ENCODE peak calls at places on chromosomes 5 and 9, in six cellular contexts. T, H, V, I, Y and L are unnamed samples.
A peak's percentile ranks its signal among the peaks of the same experiment; 100 is the strongest.

GRCh38 chr9:89000281-89000875 is 9.1 kb downstream of the S1PR3 start:
- DNase-seq in T (no peak), H (no peak), V (no peak), I (no peak), Y (no peak), L (no peak)

GRCh38 chr9:32387256-32387655 is 2.8 kb downstream of the ACO1 start:
- DNase-seq in H (no peak), V (no peak), T (no peak), Y (no peak), I (no peak), L (no peak)

GRCh38 chr9:123834218-123834906 is 95.6 kb downstream of the DENND1A start:
- DNase-seq in T (no peak), Y (peak; percentile 0), V (no peak), I (no peak), H (no peak), L (no peak)

GRCh38 chr5:172903790-172904189 is 55.4 kb upstream of the RPL26L1 start:
- DNase-seq in T (peak; percentile 93), Y (peak; percentile 96), H (no peak), V (no peak), I (peak; percentile 71), L (peak; percentile 84)

GRCh38 chr9:130196643-130197042 is 24.4 kb downstream of the NCS1 start:
- DNase-seq in T (no peak), V (no peak), I (no peak), Y (peak; percentile 64), H (no peak), L (no peak)

GRCh38 chr9:114000671-114001409 is 77.3 kb downstream of the AMBP start:
- DNase-seq in I (no peak), Y (peak; percentile 28), T (peak; percentile 62), V (no peak), H (no peak), L (no peak)

GRCh38 chr9:26551971-26552370 is 340.6 kb downstream of the CAAP1 start:
- DNase-seq in V (no peak), H (no peak), Y (no peak), I (no peak), T (no peak), L (no peak)

GRCh38 chr9:131399972-131400371 is 6.1 kb downstream of the PRRC2B start:
- DNase-seq in H (no peak), T (no peak), I (no peak), V (no peak), Y (no peak), L (no peak)

GRCh38 chr5:67290620-67291019 is 94.0 kb upstream of the CD180 start:
- DNase-seq in Y (no peak), I (no peak), V (no peak), T (no peak), H (no peak), L (no peak)

GRCh38 chr5:178114325-178115135 is 1.2 kb downstream of the N4BP3 start:
- DNase-seq in V (peak; percentile 62), I (no peak), T (no peak), Y (no peak), H (no peak), L (peak; percentile 37)

GRCh38 chr9:72476617-72477375 is 44.6 kb upstream of the TMC1 start:
- DNase-seq in V (no peak), Y (peak; percentile 84), H (no peak), I (peak; percentile 94), T (no peak), L (peak; percentile 72)

GRCh38 chr5:168513861-168514428 is 15.2 kb upstream of the FBLL1 start:
- DNase-seq in V (no peak), Y (no peak), I (no peak), T (no peak), H (no peak), L (no peak)

GRCh38 chr5:147310059-147310704 is 75.4 kb downstream of the STK32A start:
- DNase-seq in H (no peak), Y (peak; percentile 6), V (no peak), T (no peak), I (peak; percentile 84), L (peak; percentile 93)

GRCh38 chr9:121684381-121685145 is 33.1 kb downstream of the DAB2IP start:
- DNase-seq in H (peak; percentile 55), I (no peak), V (peak; percentile 44), Y (no peak), T (no peak), L (peak; percentile 52)

GRCh38 chr5:96661101-96661840 is 905 bp upstream of the CAST start:
- DNase-seq in Y (peak; percentile 61), H (peak; percentile 4), T (no peak), V (peak; percentile 74), I (peak; percentile 50), L (peak; percentile 13)

GRCh38 chr9:26746357-26747072 is 146.1 kb downstream of the CAAP1 start:
- DNase-seq in Y (peak; percentile 13), H (no peak), T (no peak), I (peak; percentile 60), V (no peak), L (peak; percentile 32)

GRCh38 chr9:120974921-120975320 is 48.3 kb upstream of the TRAF1 start:
- DNase-seq in V (peak; percentile 27), H (no peak), Y (no peak), T (no peak), I (no peak), L (no peak)

GRCh38 chr5:158423623-158424200 is 564.8 kb upstream of the CLINT1 start:
- DNase-seq in T (no peak), I (no peak), Y (peak; percentile 16), H (no peak), V (no peak), L (no peak)

GRCh38 chr9:120883608-120883996 is 6.6 kb upstream of the PHF19 start:
- DNase-seq in V (no peak), H (no peak), I (no peak), Y (no peak), T (no peak), L (no peak)

GRCh38 chr5:113176196-113176595 is 199.6 kb downstream of the DCP2 start:
- DNase-seq in H (no peak), Y (no peak), V (no peak), T (no peak), I (no peak), L (no peak)

GRCh38 chr9:133634024-133634691 is 2.0 kb upstream of the DBH start:
- DNase-seq in V (no peak), T (no peak), Y (no peak), H (peak; percentile 50), I (no peak), L (no peak)

GRCh38 chr9:133686642-133687575 is 50.7 kb downstream of the DBH start:
- DNase-seq in Y (no peak), I (no peak), H (no peak), V (no peak), T (no peak), L (no peak)

GRCh38 chr5:31193591-31194457 is at the start of gene CDH6:
- DNase-seq in V (no peak), Y (peak; percentile 75), H (peak; percentile 76), T (peak; percentile 88), I (peak; percentile 20), L (peak; percentile 34)

GRCh38 chr9:98856982-98857381 is 49.5 kb downstream of the GALNT12 start:
- DNase-seq in V (no peak), T (no peak), I (no peak), Y (no peak), H (no peak), L (no peak)

GRCh38 chr5:79595086-79595485 is 17.2 kb upstream of the TENT2 start:
- DNase-seq in T (no peak), I (no peak), Y (no peak), H (no peak), V (no peak), L (no peak)

GRCh38 chr9:89073397-89073796 is 82.1 kb downstream of the S1PR3 start:
- DNase-seq in I (no peak), H (no peak), Y (no peak), T (no peak), V (no peak), L (no peak)

GRCh38 chr5:73254634-73255033 is 81.6 kb downstream of the TMEM174 start:
- DNase-seq in V (no peak), T (no peak), Y (no peak), I (no peak), H (no peak), L (no peak)

DNA sequence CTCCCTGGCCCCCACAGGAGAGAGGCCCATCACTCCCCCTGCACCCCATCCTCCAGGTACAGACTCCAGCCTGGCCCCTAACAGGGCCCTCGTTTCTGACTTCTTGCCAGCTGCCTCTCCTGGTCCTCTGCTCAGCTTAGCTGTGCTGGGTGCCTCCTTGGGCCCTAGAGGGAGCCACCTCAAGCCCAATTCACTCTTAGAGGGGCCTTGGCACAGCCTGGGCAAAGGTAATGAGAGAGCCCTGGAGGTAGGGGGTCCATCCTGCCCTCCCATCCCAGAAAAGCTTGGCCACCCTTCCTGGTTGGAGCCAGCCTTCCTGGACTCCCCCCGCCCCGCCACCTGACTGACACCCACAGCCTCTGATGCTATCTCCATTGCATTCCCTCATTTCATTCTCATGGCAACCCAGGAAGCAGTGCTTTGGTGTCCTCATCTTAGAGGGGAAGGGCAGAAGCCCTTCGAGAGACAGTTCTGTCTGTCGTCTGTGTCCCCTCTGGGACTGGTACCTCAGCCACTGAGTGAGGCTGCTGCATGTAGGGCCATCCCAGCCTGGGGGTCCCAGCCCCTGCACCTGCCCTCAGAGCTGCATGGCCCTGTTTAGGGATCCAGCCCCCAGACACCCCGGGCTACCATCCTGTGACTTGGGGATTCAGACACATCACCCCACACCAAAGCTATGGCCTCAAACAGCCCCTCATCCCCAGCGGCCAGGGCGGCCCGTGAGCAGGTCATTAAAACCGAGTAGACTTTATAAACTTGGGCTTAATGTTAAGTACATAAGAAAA is 95.5 kb downstream of the BARX1 start:
- DNase-seq in H (no peak), T (no peak), I (no peak), V (no peak), Y (no peak), L (no peak)
- TF ChIP-seq CTCF in H (no peak), T (no peak), I (no peak), V (no peak), Y (no peak), L (no peak)

GRCh38 chr5:157142317-157143126 is at the start of gene MED7:
- DNase-seq in H (peak; percentile 82), I (peak; percentile 100), T (peak; percentile 96), Y (peak; percentile 100), V (peak; percentile 100), L (peak; percentile 95)
- TF ChIP-seq CTCF in H (no peak), I (no peak), T (no peak), Y (no peak), V (no peak), L (no peak)

GRCh38 chr5:36240779-36241635 is 718 bp downstream of the NADK2 start:
- DNase-seq in V (peak; percentile 68), H (peak; percentile 55), Y (peak; percentile 59), T (peak; percentile 87), I (peak; percentile 60), L (peak; percentile 69)
- TF ChIP-seq CTCF in V (peak; percentile 25), H (no peak), Y (no peak), T (no peak), I (no peak), L (no peak)

DNA sequence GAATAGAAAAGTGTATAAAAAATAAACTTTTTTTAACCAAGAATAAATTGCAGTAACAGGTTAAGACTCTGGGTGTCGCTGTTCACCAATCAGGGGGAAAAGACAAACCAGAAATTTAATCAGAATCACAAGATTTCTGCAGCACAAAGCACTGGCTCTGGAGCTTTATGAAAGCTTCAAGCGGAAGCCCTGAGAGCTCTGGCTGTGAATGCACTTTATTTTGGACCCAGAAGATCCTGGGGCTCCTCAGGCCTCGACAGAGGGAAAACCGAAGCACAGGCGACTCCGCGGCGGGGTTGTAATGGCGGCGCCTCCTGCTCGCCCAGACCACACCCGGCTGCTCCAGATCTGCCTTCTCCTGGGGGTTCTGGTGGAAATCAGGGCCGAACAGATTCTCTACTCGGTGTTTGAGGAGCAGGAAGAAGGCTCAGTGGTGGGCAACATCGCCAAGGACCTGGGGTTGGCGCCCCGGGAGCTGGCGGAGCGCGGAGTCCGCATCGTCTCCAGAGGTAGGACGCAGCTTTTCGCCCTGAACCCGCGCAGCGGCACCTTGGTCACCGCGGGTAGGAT is at the start of gene PCDHGA4:
- DNase-seq in I (no peak), Y (peak; percentile 28), H (no peak), V (peak; percentile 39), T (no peak), L (no peak)
- TF ChIP-seq CTCF in I (peak; percentile 31), Y (peak; percentile 63), H (peak; percentile 34), V (peak; percentile 98), T (no peak), L (no peak)